ENCODE peak calls at places on chromosomes 11 and 22, in six cellular contexts. E is HCT116, S is SK-N-SH, K is GM12878, Q is HepG2, P is K562. F is an unnamed sample.

GRCh38 chr11:68437927-68438657 is 22.5 kb upstream of the PPP6R3 start:
- DNase-seq in P (no peak), S (no peak), Q (no peak), E (no peak), K (no peak), F (no peak)

GRCh38 chr11:13286247-13286821 is 8.7 kb downstream of the BMAL1 start:
- DNase-seq in P (no peak), S (no peak), Q (no peak), E (no peak), K (no peak), F (no peak)

GRCh38 chr22:31286360-31287255 is 5.7 kb downstream of the PIK3IP1 start:
- DNase-seq in Q (no peak), S (no peak), E (no peak), P (no peak), K (no peak), F (no peak)

GRCh38 chr11:118620529-118621070 is 13.2 kb downstream of the PHLDB1 start:
- DNase-seq in S (no peak), K (no peak), E (no peak), Q (peak), P (peak), F (no peak)

GRCh38 chr22:50674606-50675552 is 2.3 kb downstream of the SHANK3 start:
- DNase-seq in E (peak), Q (peak), K (no peak), S (peak), P (peak), F (peak)

GRCh38 chr11:108496643-108497256 is 1.4 kb downstream of the POGLUT3 start:
- DNase-seq in E (no peak), S (no peak), Q (no peak), P (no peak), K (no peak), F (no peak)

GRCh38 chr11:118291453-118291852 is 13.1 kb upstream of the CD3E start:
- DNase-seq in P (no peak), S (no peak), K (no peak), Q (no peak), E (no peak), F (no peak)

GRCh38 chr22:50694099-50694498 is 21.5 kb downstream of the SHANK3 start:
- DNase-seq in P (no peak), E (no peak), S (no peak), K (no peak), Q (no peak), F (no peak)

GRCh38 chr11:57321388-57321995 is 3.3 kb downstream of the TNKS1BP1 start:
- DNase-seq in Q (no peak), E (no peak), K (no peak), P (peak), S (no peak), F (no peak)

GRCh38 chr22:35310556-35311550 is 11.2 kb downstream of the TOM1 start:
- DNase-seq in P (no peak), Q (peak), E (no peak), K (no peak), S (no peak), F (peak)

GRCh38 chr11:62547691-62548281 is 1.2 kb upstream of the AHNAK start:
- DNase-seq in P (no peak), K (no peak), E (no peak), S (no peak), Q (peak), F (no peak)

GRCh38 chr11:69274531-69275016 is 19.4 kb upstream of the MYEOV start:
- DNase-seq in E (no peak), S (no peak), Q (no peak), P (peak), K (no peak), F (no peak)

GRCh38 chr11:58830693-58831301 is 13.7 kb downstream of the GLYATL2 start:
- DNase-seq in P (no peak), S (no peak), K (no peak), Q (no peak), E (no peak), F (no peak)

GRCh38 chr11:130512662-130513061 is 64.2 kb downstream of the ADAMTS15 start:
- DNase-seq in S (no peak), Q (no peak), P (no peak), K (no peak), E (no peak), F (no peak)

GRCh38 chr11:102666331-102666957 is 39.1 kb downstream of the MMP27 start:
- DNase-seq in P (peak), K (no peak), Q (peak), E (peak), S (peak), F (peak)

GRCh38 chr11:102050927-102051575 is 3.8 kb downstream of the CFAP300 start:
- DNase-seq in S (no peak), K (no peak), E (no peak), Q (no peak), P (no peak), F (no peak)

GRCh38 chr11:120283124-120283523 is 42.0 kb upstream of the TLCD5 start:
- DNase-seq in E (no peak), Q (no peak), P (no peak), K (no peak), S (no peak), F (no peak)

GRCh38 chr11:121054266-121054665 is 30.4 kb downstream of the TBCEL start:
- DNase-seq in S (no peak), K (no peak), Q (no peak), E (no peak), P (no peak), F (no peak)

GRCh38 chr11:112961146-112961668 is at the start of gene NCAM1:
- DNase-seq in E (peak), Q (peak), P (peak), K (no peak), S (peak), F (peak)

GRCh38 chr11:4134844-4135243 is 40.2 kb downstream of the RRM1 start:
- DNase-seq in S (no peak), P (no peak), Q (peak), E (no peak), K (no peak), F (no peak)

DNA sequence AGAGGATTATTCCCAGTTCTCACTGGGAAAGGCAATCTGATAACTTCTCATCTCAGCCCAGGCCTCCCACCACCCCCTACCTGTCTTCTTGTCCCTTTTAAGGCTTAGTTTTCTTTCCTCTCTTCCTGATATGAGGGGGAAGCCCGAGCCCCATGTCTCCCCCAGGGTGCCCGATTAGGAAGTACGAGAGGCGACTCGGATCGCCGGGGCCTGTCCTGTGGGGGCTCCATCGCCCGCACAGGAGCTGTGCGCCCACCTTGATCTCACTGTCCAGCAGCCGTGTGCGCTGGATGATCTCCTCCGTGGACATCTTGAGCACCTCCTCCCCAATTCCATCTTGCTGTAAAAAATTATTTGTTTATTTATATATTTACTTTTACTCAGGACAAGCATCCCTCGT is 628 bp downstream of the PSMC3 start:
- DNase-seq in P (no peak), K (no peak), Q (no peak), E (no peak), S (no peak), F (no peak)
- H2AFZ ChIP-seq in P (peak), K (peak), Q (no peak), E (no peak), S (peak), F (peak)

DNA sequence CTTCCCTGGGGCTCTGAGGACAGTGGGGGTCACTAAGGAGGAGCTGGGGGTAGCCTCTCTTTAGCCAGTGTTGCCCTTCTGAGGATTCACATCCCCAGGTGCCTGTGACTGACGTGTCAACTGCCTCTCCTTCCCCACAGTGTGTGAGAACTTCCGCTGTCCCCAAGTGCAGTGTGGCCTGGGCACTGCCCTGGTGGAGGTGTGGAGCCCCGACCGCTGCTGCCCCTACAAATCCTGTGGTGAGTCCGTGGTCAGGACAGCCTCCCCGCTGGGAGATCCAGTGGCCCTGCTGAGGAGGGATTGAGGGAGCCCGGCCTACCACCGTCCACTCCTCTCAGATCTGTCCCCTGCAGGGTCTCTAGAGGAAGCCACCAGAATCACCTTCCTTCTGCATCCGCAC is 81.1 kb upstream of the MYOD1 start:
- DNase-seq in K (no peak), E (no peak), S (no peak), Q (no peak), P (peak), F (no peak)
- TF ChIP-seq REST in K (no peak), E (no peak), S (no peak), Q (no peak), P (no peak), F (no peak)

GRCh38 chr22:20211997-20212753 is 55.9 kb downstream of the RTN4R start:
- DNase-seq in K (no peak), S (peak), P (peak), E (peak), Q (no peak), F (no peak)
- TF ChIP-seq POLR2AphosphoS5 in K (no peak), S (no peak), P (no peak), E (no peak), Q (no peak), F (no peak)

GRCh38 chr11:39678996-39679395 is 1780.5 kb downstream of the LRRC4C start:
- DNase-seq in S (no peak), K (no peak), P (no peak), E (no peak), Q (no peak), F (no peak)
- H2AFZ ChIP-seq in S (no peak), K (no peak), P (no peak), E (no peak), Q (no peak), F (no peak)

GRCh38 chr11:11976476-11977187 is 31.8 kb downstream of the DKK3 start:
- DNase-seq in S (no peak), P (no peak), E (no peak), Q (no peak), K (no peak), F (no peak)
- TF ChIP-seq REST in S (no peak), P (no peak), E (no peak), Q (no peak), K (no peak), F (no peak)